ENCODE peak calls at places on chromosomes 13 and 19, in four cellular contexts. K is mesendoderm, J is progenitor cell of endocrine pancreas, M is GM23338. I is an unnamed sample.

GRCh38 chr13:26280822-26281221 is 26.9 kb downstream of the CDK8 start:
- DNase-seq in K (peak; percentile 53), J (no peak), M (peak; percentile 46), I (peak; percentile 3)

GRCh38 chr13:105960326-105960725 is 575.1 kb downstream of the EFNB2 start:
- DNase-seq in K (no peak), J (no peak), M (no peak), I (no peak)

GRCh38 chr13:109881347-109881725 is 95.0 kb upstream of the IRS2 start:
- DNase-seq in K (no peak), J (no peak), M (no peak), I (no peak)

GRCh38 chr19:39449116-39449797 is 3.9 kb downstream of the SUPT5H start:
- DNase-seq in K (no peak), J (no peak), M (no peak), I (no peak)

GRCh38 chr19:46181386-46181774 is 33.3 kb downstream of the IGFL2 start:
- DNase-seq in K (no peak), J (no peak), M (no peak), I (no peak)

GRCh38 chr13:60328073-60328472 is 68.9 kb upstream of the TDRD3 start:
- DNase-seq in K (no peak), J (no peak), M (no peak), I (no peak)

GRCh38 chr19:29605653-29606419 is at the start of gene POP4:
- DNase-seq in K (peak; percentile 98), J (peak; percentile 91), M (peak; percentile 99), I (peak; percentile 99)

GRCh38 chr19:43524922-43525835 is 1.8 kb downstream of the ETHE1 start:
- DNase-seq in K (peak; percentile 55), J (no peak), M (peak; percentile 74), I (peak; percentile 80)

GRCh38 chr13:97567510-97568243 is 133.7 kb downstream of the RAP2A start:
- DNase-seq in K (peak; percentile 83), J (no peak), M (peak; percentile 8), I (peak; percentile 31)

GRCh38 chr19:29785360-29785759 is 26.4 kb upstream of the CCNE1 start:
- DNase-seq in K (no peak), J (no peak), M (no peak), I (no peak)

GRCh38 chr13:21069561-21070004 is 8.2 kb upstream of the LATS2 start:
- DNase-seq in K (peak; percentile 56), J (no peak), M (no peak), I (peak; percentile 61)

GRCh38 chr13:108686027-108686426 is 56.6 kb downstream of the MYO16 start:
- DNase-seq in K (no peak), J (no peak), M (no peak), I (no peak)

GRCh38 chr13:34360702-34361101 is 542.8 kb downstream of the RFC3 start:
- DNase-seq in K (no peak), J (no peak), M (no peak), I (no peak)

GRCh38 chr19:12880551-12881171 is 588 bp downstream of the DNASE2 start:
- DNase-seq in K (peak; percentile 41), J (no peak), M (peak; percentile 57), I (no peak)

GRCh38 chr19:47445937-47446402 is 25.7 kb downstream of the SLC8A2 start:
- DNase-seq in K (no peak), J (no peak), M (peak; percentile 67), I (no peak)